ENCODE peak calls at places on chromosome 7, in eight cellular contexts. M is RCC 7860; I is G401; E is stimulated activated CD4-positive, alpha-beta T cell treated with anti-CD3 and anti-CD28 coated beads, Interleukin-12 subunit alpha, Interleukin-12 subunit beta, amount 100 ng/mL, for 4 hours; D is NT2/D1; A is GM04503; Q is MV-4-11; U is brain pericyte. S is an unnamed sample.

GRCh38 chr7:4851459-4852422 is 10.1 kb downstream of the PAPOLB start:
- DNase-seq in M (peak; percentile 55), U (no peak), Q (peak; percentile 97), E (no peak), A (no peak), I (no peak), D (no peak), S (no peak)

GRCh38 chr7:101390901-101391301 is 28.2 kb downstream of the COL26A1 start:
- DNase-seq in I (no peak), U (peak; percentile 36), E (no peak), A (no peak), Q (peak; percentile 85), M (no peak), D (no peak), S (peak; percentile 59)

GRCh38 chr7:54798569-54798968 is 39.6 kb upstream of the SEC61G start:
- DNase-seq in E (no peak), U (no peak), Q (no peak), M (no peak), A (no peak), I (no peak), D (no peak), S (no peak)

GRCh38 chr7:17009007-17009719 is 127.4 kb upstream of the AGR3 start:
- DNase-seq in M (no peak), Q (peak; percentile 68), U (no peak), D (peak; percentile 18), I (no peak), A (no peak), E (no peak), S (no peak)

GRCh38 chr7:73976761-73977625 is 51.0 kb upstream of the ELN start:
- DNase-seq in E (no peak), I (no peak), A (peak; percentile 84), D (no peak), Q (no peak), M (no peak), U (no peak), S (no peak)

GRCh38 chr7:132930881-132931280 is 151.0 kb downstream of the CHCHD3 start:
- DNase-seq in D (peak; percentile 9), E (no peak), A (no peak), Q (no peak), U (no peak), M (no peak), I (no peak), S (no peak)

GRCh38 chr7:142130282-142130681 is 18.8 kb downstream of the MGAM2 start:
- DNase-seq in U (no peak), D (no peak), E (no peak), M (no peak), I (no peak), Q (no peak), A (no peak), S (no peak)

GRCh38 chr7:10934292-10934691 is 39.4 kb upstream of the PHF14 start:
- DNase-seq in D (no peak), Q (no peak), M (no peak), I (no peak), A (peak; percentile 48), U (no peak), E (no peak), S (no peak)

GRCh38 chr7:43784030-43785001 is 25.8 kb downstream of the BLVRA start:
- DNase-seq in E (no peak), Q (no peak), A (no peak), M (peak; percentile 32), D (no peak), I (no peak), U (no peak), S (no peak)

GRCh38 chr7:80895056-80895455 is 23.8 kb downstream of the SEMA3C start:
- DNase-seq in D (no peak), I (no peak), M (no peak), U (peak; percentile 48), E (no peak), Q (peak; percentile 65), A (no peak), S (no peak)

GRCh38 chr7:33485746-33486491 is 356.6 kb downstream of the BBS9 start:
- DNase-seq in U (no peak), M (no peak), I (no peak), E (no peak), A (no peak), Q (no peak), D (no peak), S (no peak)

GRCh38 chr7:101441890-101442289 is 79.2 kb downstream of the COL26A1 start:
- DNase-seq in M (no peak), U (no peak), D (no peak), E (no peak), A (no peak), Q (no peak), I (no peak), S (no peak)

GRCh38 chr7:84484502-84485079 is 290.0 kb upstream of the SEMA3A start:
- DNase-seq in D (no peak), E (no peak), M (no peak), I (no peak), Q (no peak), U (no peak), A (no peak), S (no peak)

GRCh38 chr7:106068986-106069385 is 43.1 kb downstream of the SYPL1 start:
- DNase-seq in Q (no peak), I (peak; percentile 94), D (no peak), A (peak; percentile 52), M (no peak), E (no peak), U (no peak), S (no peak)

GRCh38 chr7:122415510-122415909 is 111.0 kb upstream of the FEZF1 start:
- DNase-seq in E (no peak), I (no peak), U (no peak), A (no peak), Q (no peak), M (no peak), D (no peak), S (no peak)

GRCh38 chr7:91357929-91358328 is 93.7 kb downstream of the FZD1 start:
- DNase-seq in A (no peak), E (no peak), D (no peak), U (no peak), Q (no peak), M (no peak), I (no peak), S (no peak)

GRCh38 chr7:139680676-139681462 is 96.9 kb downstream of the HIPK2 start:
- DNase-seq in D (no peak), Q (peak; percentile 85), U (peak; percentile 81), E (peak; percentile 64), A (peak; percentile 87), M (peak; percentile 99), I (no peak), S (no peak)

S was measured in GM12892.